ENCODE peak calls at places on chromosomes 5 and 9, in eight cellular contexts. P, L, M, I, F, G, O and W are unnamed samples.

GRCh38 chr5:34891981-34892380 is 23.3 kb downstream of the RAD1 start:
- DNase-seq in P (no peak), F (no peak), I (no peak), G (no peak), L (no peak), O (no peak), M (no peak), W (no peak)

GRCh38 chr9:110081395-110081794 is 126.6 kb downstream of the C9orf152 start:
- DNase-seq in I (no peak), O (peak; percentile 24), L (no peak), M (no peak), G (no peak), P (no peak), F (no peak), W (no peak)

GRCh38 chr9:134243778-134244467 is 79.6 kb upstream of the RNU6ATAC start:
- DNase-seq in O (peak; percentile 95), G (no peak), I (no peak), L (no peak), F (peak; percentile 81), M (peak; percentile 7), P (no peak), W (peak; percentile 30)

GRCh38 chr9:130770679-130771442 is 64.2 kb upstream of the ABL1 start:
- DNase-seq in L (peak; percentile 43), P (no peak), M (no peak), F (peak; percentile 52), I (peak; percentile 30), G (peak; percentile 58), O (peak; percentile 66), W (no peak)

GRCh38 chr9:107480386-107480789 is 9.2 kb downstream of the KLF4 start:
- DNase-seq in G (no peak), F (no peak), M (no peak), I (no peak), P (no peak), O (peak; percentile 89), L (no peak), W (no peak)

GRCh38 chr9:127437497-127438264 is 13.5 kb downstream of the ZNF79 start:
- DNase-seq in O (no peak), M (no peak), P (peak; percentile 29), G (no peak), F (no peak), I (no peak), L (no peak), W (peak; percentile 24)

GRCh38 chr5:141208478-141208877 is at the start of gene PCDHB12:
- DNase-seq in M (no peak), I (no peak), L (no peak), O (no peak), P (no peak), G (no peak), F (no peak), W (no peak)

GRCh38 chr9:7960615-7961014 is 161.0 kb upstream of the DMAC1 start:
- DNase-seq in G (no peak), P (no peak), F (no peak), I (no peak), O (no peak), L (no peak), M (no peak), W (no peak)

GRCh38 chr5:82312373-82312856 is 34.3 kb upstream of the RPS23 start:
- DNase-seq in I (peak; percentile 72), F (peak; percentile 15), P (no peak), L (peak; percentile 14), O (peak; percentile 60), G (peak; percentile 17), M (peak; percentile 7), W (peak; percentile 9)

GRCh38 chr5:1538276-1538675 is 14.5 kb upstream of the LPCAT1 start:
- DNase-seq in F (no peak), L (no peak), O (no peak), I (no peak), G (no peak), P (no peak), M (no peak), W (no peak)

GRCh38 chr5:82924990-82925385 is 152.2 kb downstream of the TMEM167A start:
- DNase-seq in I (no peak), G (no peak), M (no peak), L (no peak), F (no peak), O (no peak), P (no peak), W (no peak)

GRCh38 chr5:154486427-154486866 is 8.4 kb upstream of the HAND1 start:
- DNase-seq in F (no peak), L (no peak), P (no peak), I (peak; percentile 83), G (peak; percentile 78), M (no peak), O (no peak), W (no peak)

GRCh38 chr5:89437450-89438435 is 554.8 kb upstream of the MEF2C start:
- DNase-seq in L (no peak), G (no peak), F (no peak), O (no peak), I (no peak), M (no peak), P (no peak), W (no peak)

GRCh38 chr5:61966558-61966957 is 339.4 kb upstream of the KIF2A start:
- DNase-seq in L (no peak), O (no peak), G (no peak), I (no peak), P (no peak), M (no peak), F (no peak), W (no peak)

GRCh38 chr5:159605585-159605984 is 275.3 kb upstream of the IL12B start:
- DNase-seq in M (no peak), G (no peak), O (no peak), P (no peak), F (no peak), L (no peak), I (no peak), W (no peak)

GRCh38 chr5:164185000-164185399 is 679.6 kb downstream of the MAT2B start:
- DNase-seq in G (no peak), I (no peak), F (no peak), M (no peak), L (no peak), P (no peak), O (no peak), W (no peak)

GRCh38 chr9:111298831-111299603 is 31.0 kb downstream of the OR2K2 start:
- DNase-seq in I (no peak), O (peak; percentile 68), P (no peak), M (no peak), L (no peak), F (peak; percentile 7), G (peak; percentile 71), W (no peak)

GRCh38 chr5:78908173-78908901 is 76.8 kb downstream of the ARSB start:
- DNase-seq in P (no peak), O (peak; percentile 78), I (peak; percentile 81), F (no peak), L (peak; percentile 13), M (no peak), G (peak; percentile 82), W (no peak)

GRCh38 chr9:133526721-133527321 is 2.1 kb upstream of the MYMK start:
- DNase-seq in I (no peak), L (peak; percentile 56), F (no peak), P (no peak), G (no peak), M (no peak), O (no peak), W (no peak)

GRCh38 chr9:132806723-132807421 is 71.2 kb downstream of the AK8 start:
- DNase-seq in F (no peak), G (no peak), I (no peak), M (no peak), L (no peak), P (no peak), O (no peak), W (no peak)

GRCh38 chr5:157267766-157268480 is 2.0 kb downstream of the CYFIP2 start:
- DNase-seq in I (no peak), F (no peak), L (no peak), P (no peak), O (no peak), G (no peak), M (no peak), W (no peak)

GRCh38 chr9:116152390-116152789 is 1.2 kb upstream of the PAPPA start:
- DNase-seq in I (no peak), F (no peak), P (no peak), M (no peak), L (no peak), O (no peak), G (peak; percentile 25), W (no peak)

GRCh38 chr5:172610643-172611042 is 30.4 kb upstream of the NEURL1B start:
- DNase-seq in L (no peak), I (no peak), P (no peak), G (no peak), O (no peak), M (no peak), F (no peak), W (no peak)

GRCh38 chr5:157115012-157115411 is 6.2 kb upstream of the HAVCR2 start:
- DNase-seq in G (no peak), O (no peak), I (no peak), M (no peak), L (no peak), P (no peak), F (no peak), W (no peak)

GRCh38 chr5:132822650-132823480 is 7.6 kb downstream of the SHROOM1 start:
- DNase-seq in G (no peak), M (no peak), P (no peak), F (no peak), I (no peak), L (no peak), O (no peak), W (no peak)

GRCh38 chr9:130869250-130869649 is 27.4 kb downstream of the QRFP start:
- DNase-seq in O (no peak), G (peak; percentile 10), L (no peak), M (no peak), P (no peak), F (no peak), I (peak; percentile 72), W (no peak)

GRCh38 chr5:22649076-22649475 is 204.1 kb downstream of the CDH12 start:
- DNase-seq in O (no peak), L (no peak), G (peak; percentile 75), P (no peak), I (peak; percentile 32), M (no peak), F (no peak), W (no peak)

GRCh38 chr5:140084466-140084865 is 29.4 kb upstream of the PURA start:
- DNase-seq in L (no peak), P (no peak), G (no peak), M (no peak), I (no peak), O (no peak), F (no peak), W (no peak)

GRCh38 chr9:82670000-82670399 is 392.9 kb downstream of the RASEF start:
- DNase-seq in M (no peak), I (peak; percentile 59), O (no peak), G (no peak), F (no peak), L (no peak), P (no peak), W (no peak)